ENCODE peak calls at places on chromosomes 6 and 20, in six cellular contexts. J, N, L, B, E and K are unnamed samples. For H3K9me3, the result is how much of the 10 kb centered on the place peaks cover.

GRCh38 chr6:166904101-166904746 is 52.1 kb downstream of the RNASET2 start:
- DNase-seq in J (no peak), N (no peak), L (no peak), B (peak), E (no peak), K (no peak)

GRCh38 chr6:121305957-121306607 is 28.2 kb downstream of the TBC1D32 start:
- DNase-seq in J (no peak), N (no peak), L (no peak), B (peak), E (no peak), K (peak)

GRCh38 chr20:50494428-50494827 is 15.8 kb upstream of the PTPN1 start:
- DNase-seq in J (no peak), N (no peak), L (no peak), B (no peak), E (no peak), K (no peak)

GRCh38 chr6:144447487-144447886 is 162.4 kb downstream of the UTRN start:
- DNase-seq in J (no peak), N (no peak), L (no peak), B (peak), E (no peak), K (no peak)

GRCh38 chr6:128164254-128164653 is 263.4 kb upstream of the THEMIS start:
- DNase-seq in J (no peak), N (no peak), L (no peak), B (no peak), E (no peak), K (no peak)

GRCh38 chr20:32752458-32753250 is 9.4 kb upstream of the COMMD7 start:
- DNase-seq in J (no peak), N (no peak), L (no peak), B (peak), E (no peak), K (no peak)

GRCh38 chr20:33343521-33343920 is 57.8 kb downstream of the CDK5RAP1 start:
- DNase-seq in J (no peak), N (no peak), L (no peak), B (no peak), E (no peak), K (no peak)

GRCh38 chr6:101738481-101738880 is 345.0 kb downstream of the GRIK2 start:
- DNase-seq in J (no peak), N (no peak), L (no peak), B (no peak), E (no peak), K (no peak)

GRCh38 chr6:117951783-117952182 is 44.7 kb downstream of the SLC35F1 start:
- DNase-seq in J (no peak), N (no peak), L (no peak), B (no peak), E (no peak), K (no peak)

GRCh38 chr6:140101367-140101766 is 726.9 kb upstream of the CITED2 start:
- DNase-seq in J (no peak), N (no peak), L (no peak), B (peak), E (no peak), K (no peak)

GRCh38 chr6:54805077-54805476 is 41.5 kb upstream of the FAM83B start:
- DNase-seq in J (no peak), N (no peak), L (no peak), B (peak), E (no peak), K (no peak)

GRCh38 chr6:118719351-118720124 is 68.1 kb upstream of the CEP85L start:
- DNase-seq in J (no peak), N (no peak), L (no peak), B (no peak), E (no peak), K (peak)

GRCh38 chr20:25223179-25223661 is 24.7 kb upstream of the PYGB start:
- DNase-seq in J (no peak), N (no peak), L (no peak), B (peak), E (no peak), K (peak)

GRCh38 chr6:3289664-3290055 is 30.9 kb downstream of the PSMG4 start:
- DNase-seq in J (no peak), N (no peak), L (no peak), B (no peak), E (no peak), K (no peak)

GRCh38 chr6:3290501-3291211 is 31.9 kb downstream of the PSMG4 start:
- DNase-seq in J (no peak), N (no peak), L (no peak), B (no peak), E (no peak), K (no peak)

GRCh38 chr6:3292431-3293197 is 33.9 kb downstream of the PSMG4 start:
- DNase-seq in J (peak), N (peak), L (no peak), B (no peak), E (no peak), K (no peak)

GRCh38 chr6:3291987-3292386 is 33.2 kb downstream of the PSMG4 start:
- DNase-seq in J (no peak), N (peak), L (no peak), B (no peak), E (no peak), K (no peak)

GRCh38 chr6:3291346-3291745 is 32.6 kb downstream of the PSMG4 start:
- DNase-seq in J (no peak), N (no peak), L (no peak), B (no peak), E (no peak), K (no peak)
- H3K9me3 ChIP-seq in J (under half), N (under half), L (under half), B (under half), E (under half), K (under half)

DNA sequence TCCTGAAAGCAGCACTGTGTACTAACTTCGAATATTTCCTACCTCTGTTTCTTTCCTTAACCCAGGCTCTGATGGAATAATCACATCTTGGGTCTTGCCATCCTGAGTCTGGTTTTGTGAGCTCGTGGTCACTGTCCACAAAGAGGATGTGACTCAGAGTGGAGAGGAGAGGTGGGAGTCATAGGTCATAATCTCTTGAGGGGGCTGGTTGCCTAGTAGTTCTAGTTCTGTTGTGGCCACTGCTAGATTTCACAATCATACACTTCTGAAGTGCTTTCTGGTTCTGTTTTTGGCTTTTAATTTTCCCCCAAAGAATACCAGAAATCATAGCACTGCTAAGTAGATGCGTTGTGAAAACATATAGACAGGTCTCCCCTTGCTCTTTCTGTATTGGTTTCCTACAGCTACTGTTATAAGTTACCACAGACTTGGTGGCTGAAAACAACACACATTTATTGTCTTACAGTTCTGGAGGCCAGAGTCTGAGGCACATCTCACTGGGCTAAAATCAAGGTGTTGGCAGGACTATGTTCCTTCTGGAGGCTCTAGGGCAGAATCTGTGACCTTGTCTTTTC is 102.8 kb downstream of the NRSN1 start:
- DNase-seq in J (no peak), N (peak), L (no peak), B (peak), E (no peak), K (no peak)
- H3K4me3 ChIP-seq in J (no peak), N (no peak), L (no peak), B (no peak), E (no peak), K (no peak)

GRCh38 chr6:154815938-154816820 is 83.0 kb downstream of the SCAF8 start:
- DNase-seq in J (no peak), N (no peak), L (no peak), B (peak), E (no peak), K (no peak)
- H3K27ac ChIP-seq in J (no peak), N (no peak), L (no peak), B (no peak), E (no peak), K (no peak)

GRCh38 chr6:169376458-169376857 is 122.8 kb upstream of the THBS2 start:
- DNase-seq in J (no peak), N (no peak), L (no peak), B (no peak), E (no peak), K (no peak)
- H3K9me3 ChIP-seq in J (under half), N (under half), L (under half), B (under half), E (under half), K (under half)

GRCh38 chr20:31675828-31676533 is 38.3 kb downstream of the COX4I2 start:
- DNase-seq in J (no peak), N (peak), L (peak), B (peak), E (no peak), K (no peak)
- H3K4me3 ChIP-seq in J (peak), N (no peak), L (no peak), B (no peak), E (peak), K (no peak)